ENCODE peak calls at places on chromosomes 12 and 14, in nine cellular contexts. L is PC-3, J is H9, T is IMR-90, I is heart left ventricle, Q is HepG2, K is psoas muscle, B is breast epithelium, U is gastrocnemius medialis. X is an unnamed sample. For H3K4me1, the result is how much of the 10 kb centered on the place peaks cover.

GRCh38 chr12:105445261-105446015 is 114.9 kb downstream of the C12orf75 start:
- DNase-seq in L (peak), J (no peak), T (peak), I (no peak), Q (peak), K (no peak), B (no peak), U (no peak), X (peak)

GRCh38 chr12:131366261-131366871 is 344.5 kb upstream of the SFSWAP start:
- DNase-seq in L (no peak), J (peak), T (no peak), I (peak), Q (peak), K (no peak), B (no peak), U (no peak), X (no peak)

GRCh38 chr14:23409966-23410635 is 2.0 kb upstream of the MYH6 start:
- DNase-seq in L (no peak), J (no peak), T (no peak), I (peak), Q (no peak), K (peak), B (no peak), U (peak), X (no peak)

GRCh38 chr14:26773906-26774593 is 176.2 kb upstream of the NOVA1 start:
- DNase-seq in L (peak), J (no peak), T (no peak), I (no peak), Q (no peak), K (no peak), B (no peak), U (no peak), X (no peak)

GRCh38 chr12:119129827-119130434 is 48.8 kb upstream of the HSPB8 start:
- DNase-seq in L (no peak), J (no peak), T (no peak), I (no peak), Q (no peak), K (no peak), B (no peak), U (no peak), X (no peak)

GRCh38 chr12:131132118-131132892 is 178.6 kb downstream of the ADGRD1 start:
- DNase-seq in L (peak), J (peak), T (peak), I (peak), Q (peak), K (peak), B (peak), U (peak), X (peak)

GRCh38 chr12:121603581-121603980 is 22.7 kb upstream of the ORAI1 start:
- DNase-seq in L (no peak), J (no peak), T (no peak), I (no peak), Q (no peak), K (no peak), B (no peak), U (no peak), X (no peak)

GRCh38 chr14:51182166-51182565 is 57.9 kb upstream of the TMX1 start:
- DNase-seq in L (peak), J (no peak), T (no peak), I (no peak), Q (no peak), K (no peak), B (no peak), U (no peak), X (no peak)

GRCh38 chr14:42806909-42807315 is 1200.2 kb downstream of the LRFN5 start:
- DNase-seq in L (peak), J (no peak), T (peak), I (no peak), Q (no peak), K (no peak), B (no peak), U (no peak), X (no peak)

GRCh38 chr12:95481888-95482287 is 7.9 kb downstream of the METAP2 start:
- DNase-seq in L (no peak), J (no peak), T (no peak), I (no peak), Q (no peak), K (no peak), B (no peak), U (no peak), X (no peak)

GRCh38 chr14:33847066-33847465 is 103.8 kb downstream of the EGLN3 start:
- DNase-seq in L (no peak), J (no peak), T (no peak), I (no peak), Q (no peak), K (no peak), B (no peak), U (no peak), X (no peak)

GRCh38 chr12:83826112-83826511 is 1086.5 kb downstream of the SLC6A15 start:
- DNase-seq in L (peak), J (peak), T (peak), I (peak), Q (no peak), K (no peak), B (no peak), U (no peak), X (peak)

GRCh38 chr12:11652351-11653040 is 3.0 kb downstream of the ETV6 start:
- DNase-seq in L (peak), J (no peak), T (peak), I (peak), Q (no peak), K (no peak), B (peak), U (no peak), X (no peak)

GRCh38 chr12:2283910-2284309 is 231.1 kb downstream of the CACNA1C start:
- DNase-seq in L (no peak), J (no peak), T (peak), I (no peak), Q (no peak), K (no peak), B (no peak), U (no peak), X (no peak)

GRCh38 chr12:2282321-2282720 is 229.5 kb downstream of the CACNA1C start:
- DNase-seq in L (no peak), J (peak), T (no peak), I (no peak), Q (peak), K (no peak), B (no peak), U (no peak), X (no peak)

GRCh38 chr12:2284857-2285256 is 232.1 kb downstream of the CACNA1C start:
- DNase-seq in L (peak), J (peak), T (peak), I (peak), Q (peak), K (peak), B (peak), U (peak), X (peak)

GRCh38 chr12:2284321-2284813 is 231.6 kb downstream of the CACNA1C start:
- DNase-seq in L (no peak), J (no peak), T (peak), I (no peak), Q (no peak), K (no peak), B (no peak), U (no peak), X (no peak)

GRCh38 chr12:2283480-2283879 is 230.7 kb downstream of the CACNA1C start:
- DNase-seq in L (no peak), J (no peak), T (no peak), I (no peak), Q (no peak), K (no peak), B (no peak), U (no peak), X (no peak)
- H3K4me1 ChIP-seq in L (under half), J (under half), T (under half), I (half or more), Q (under half), K (under half), B (under half), U (under half), X (under half)

DNA sequence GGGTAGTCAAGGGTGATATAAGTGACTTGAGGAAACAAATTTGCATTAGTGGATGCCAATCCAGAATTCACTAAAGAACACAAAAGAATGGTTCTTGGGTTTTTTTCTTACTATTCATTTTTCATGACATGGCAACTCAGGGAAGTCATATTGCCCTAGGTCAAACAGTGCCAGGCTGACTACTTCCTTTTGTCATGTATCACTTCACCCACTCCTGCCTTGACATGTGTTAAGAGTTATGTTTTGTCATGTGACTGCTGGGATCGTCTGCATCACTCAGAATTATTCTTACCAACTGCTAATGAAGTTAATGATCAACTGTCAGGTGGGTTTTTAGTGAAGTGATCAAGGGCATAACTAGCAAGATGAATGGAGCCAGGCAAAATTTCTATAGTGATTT is 74.2 kb downstream of the PRORP start:
- DNase-seq in L (no peak), J (no peak), T (no peak), I (no peak), Q (no peak), K (no peak), B (no peak), U (no peak), X (no peak)
- H3K4me1 ChIP-seq in L (under half), J (under half), T (under half), I (under half), Q (under half), K (under half), B (under half), U (under half), X (under half)

GRCh38 chr12:753401-754237 is 1.2 kb downstream of the WNK1 start:
- DNase-seq in L (no peak), J (peak), T (no peak), I (peak), Q (no peak), K (peak), B (peak), U (peak), X (peak)
- H3K4me1 ChIP-seq in L (under half), J (under half), T (under half), I (under half), Q (under half), K (under half), B (under half), U (under half), X (under half)

GRCh38 chr12:57891639-57892228 is 45.2 kb upstream of the CTDSP2 start:
- DNase-seq in L (no peak), J (no peak), T (no peak), I (no peak), Q (no peak), K (no peak), B (no peak), U (no peak), X (no peak)
- H3K4me1 ChIP-seq in L (under half), J (under half), T (half or more), I (half or more), Q (half or more), K (half or more), B (under half), U (half or more), X (under half)

X was measured in Caco-2.